ENCODE peak calls at places on chromosomes 1 and 21, in six cellular contexts. A is brain microvascular endothelial cell, Q is COR-L47, C is kidney epithelial cell, N is KG1, E is skeletal muscle cell. W is an unnamed sample.
A peak's percentile ranks its signal among the peaks of the same experiment; 100 is the strongest.

GRCh38 chr1:113975211-113975895 is 3.9 kb upstream of the OLFML3 start:
- DNase-seq in A (peak; percentile 9), Q (no peak), C (no peak), N (peak; percentile 27), E (peak; percentile 8), W (no peak)

GRCh38 chr1:167548059-167548932 is 5.3 kb downstream of the CREG1 start:
- DNase-seq in A (peak; percentile 39), Q (no peak), C (no peak), N (peak; percentile 12), E (peak; percentile 46), W (no peak)

GRCh38 chr1:44016875-44017400 is 14.3 kb downstream of the SLC6A9 start:
- DNase-seq in A (no peak), Q (no peak), C (no peak), N (no peak), E (no peak), W (no peak)

GRCh38 chr1:168136709-168137514 is at the start of gene GPR161:
- DNase-seq in A (no peak), Q (peak; percentile 9), C (no peak), N (no peak), E (no peak), W (peak; percentile 32)

GRCh38 chr1:152495066-152495675 is 15.4 kb upstream of the LCE5A start:
- DNase-seq in A (no peak), Q (no peak), C (no peak), N (no peak), E (no peak), W (peak; percentile 6)

GRCh38 chr1:204650911-204651570 is 34.5 kb downstream of the LRRN2 start:
- DNase-seq in A (no peak), Q (no peak), C (no peak), N (no peak), E (no peak), W (no peak)

GRCh38 chr1:47675721-47676120 is 237.9 kb downstream of the FOXD2 start:
- DNase-seq in A (no peak), Q (no peak), C (no peak), N (no peak), E (no peak), W (no peak)

GRCh38 chr1:213327318-213327667 is 276.3 kb downstream of the RPS6KC1 start:
- DNase-seq in A (peak; percentile 75), Q (no peak), C (peak; percentile 50), N (peak; percentile 5), E (peak; percentile 67), W (peak; percentile 100)

GRCh38 chr1:2555634-2556276 is 416 bp upstream of the TNFRSF14 start:
- DNase-seq in A (no peak), Q (peak; percentile 45), C (no peak), N (peak; percentile 84), E (no peak), W (peak; percentile 99)

GRCh38 chr1:62368989-62369388 is 49.8 kb upstream of the KANK4 start:
- DNase-seq in A (no peak), Q (no peak), C (no peak), N (no peak), E (no peak), W (no peak)

GRCh38 chr1:55955237-55955636 is 624.1 kb downstream of the PLPP3 start:
- DNase-seq in A (peak; percentile 54), Q (no peak), C (no peak), N (no peak), E (no peak), W (no peak)

GRCh38 chr1:221284028-221284427 is 404.8 kb downstream of the HLX start:
- DNase-seq in A (no peak), Q (peak; percentile 85), C (peak; percentile 60), N (no peak), E (peak; percentile 97), W (peak; percentile 60)

GRCh38 chr1:103109291-103109920 is 1.1 kb upstream of the COL11A1 start:
- DNase-seq in A (no peak), Q (no peak), C (no peak), N (no peak), E (no peak), W (no peak)

GRCh38 chr1:101738475-101738874 is 258.3 kb downstream of the OLFM3 start:
- DNase-seq in A (no peak), Q (no peak), C (no peak), N (no peak), E (peak; percentile 14), W (no peak)

GRCh38 chr1:101147381-101147780 is 89.4 kb upstream of the S1PR1 start:
- DNase-seq in A (no peak), Q (no peak), C (no peak), N (no peak), E (no peak), W (no peak)

GRCh38 chr1:203172184-203173115 is 3.2 kb downstream of the MYBPH start:
- DNase-seq in A (peak; percentile 14), Q (peak; percentile 44), C (no peak), N (no peak), E (peak; percentile 56), W (peak; percentile 21)

GRCh38 chr1:25837253-25837875 is 17.6 kb downstream of the MTFR1L start:
- DNase-seq in A (no peak), Q (peak; percentile 34), C (no peak), N (no peak), E (no peak), W (no peak)

GRCh38 chr1:193185861-193186714 is at the start of gene B3GALT2:
- DNase-seq in A (peak; percentile 48), Q (peak; percentile 51), C (no peak), N (no peak), E (no peak), W (peak; percentile 87)

GRCh38 chr1:3453203-3453761 is 1.2 kb upstream of the ARHGEF16 start:
- DNase-seq in A (peak; percentile 51), Q (peak; percentile 45), C (no peak), N (peak; percentile 9), E (peak; percentile 8), W (peak; percentile 17)

GRCh38 chr1:85445906-85446305 is 19.1 kb downstream of the DDAH1 start:
- DNase-seq in A (peak; percentile 52), Q (no peak), C (no peak), N (no peak), E (peak; percentile 60), W (no peak)

GRCh38 chr21:27001526-27001925 is 34.6 kb upstream of the ADAMTS5 start:
- DNase-seq in A (no peak), Q (no peak), C (no peak), N (no peak), E (no peak), W (no peak)

GRCh38 chr1:223642155-223642689 is 23.3 kb downstream of the CAPN8 start:
- DNase-seq in A (no peak), Q (peak; percentile 47), C (no peak), N (no peak), E (no peak), W (no peak)

GRCh38 chr1:20685099-20685662 is 24.0 kb upstream of the DDOST start:
- DNase-seq in A (no peak), Q (no peak), C (no peak), N (no peak), E (no peak), W (no peak)

GRCh38 chr1:54016343-54017282 is 1.4 kb downstream of the LDLRAD1 start:
- DNase-seq in A (peak; percentile 38), Q (peak; percentile 13), C (peak; percentile 31), N (no peak), E (no peak), W (no peak)

GRCh38 chr1:8392522-8392921 is 74.6 kb downstream of the SLC45A1 start:
- DNase-seq in A (no peak), Q (no peak), C (no peak), N (no peak), E (no peak), W (no peak)

GRCh38 chr21:26851109-26851944 is 6.1 kb upstream of the ADAMTS1 start:
- DNase-seq in A (no peak), Q (no peak), C (no peak), N (no peak), E (no peak), W (no peak)

GRCh38 chr1:174217248-174217647 is 57.9 kb downstream of the RABGAP1L start:
- DNase-seq in A (no peak), Q (no peak), C (no peak), N (no peak), E (no peak), W (no peak)

W was measured in foreskin melanocyte.